ENCODE peak calls at places on chromosomes 2 and 18, in five cellular contexts. K is H7, D is T-helper 9 cell, B is KBM-7, V is AML-193. C is an unnamed sample.

GRCh38 chr2:129619471-129619870 is 360.0 kb upstream of the RAB6C start:
- DNase-seq in D (no peak), K (peak; percentile 29), V (no peak), B (no peak), C (no peak)

GRCh38 chr2:202932425-202933138 is 20.5 kb downstream of the CARF start:
- DNase-seq in D (no peak), V (no peak), B (no peak), K (no peak), C (no peak)

GRCh38 chr2:24986397-24986796 is 14.6 kb upstream of the DNAJC27 start:
- DNase-seq in V (no peak), B (no peak), K (no peak), D (no peak), C (no peak)

GRCh38 chr2:189407161-189407943 is 33.9 kb upstream of the WDR75 start:
- DNase-seq in V (no peak), D (no peak), B (no peak), K (peak; percentile 5), C (no peak)

GRCh38 chr2:16664052-16664731 is 1.4 kb downstream of the CYRIA start:
- DNase-seq in K (peak; percentile 38), D (no peak), V (peak; percentile 88), B (peak; percentile 87), C (no peak)

GRCh38 chr18:36179562-36180334 is 7.5 kb upstream of the MOCOS start:
- DNase-seq in D (no peak), B (peak; percentile 86), V (peak; percentile 68), K (no peak), C (no peak)

GRCh38 chr2:3595985-3596384 is 1.1 kb downstream of the COLEC11 start:
- DNase-seq in K (no peak), D (no peak), B (no peak), V (no peak), C (no peak)

GRCh38 chr2:179428659-179429058 is 164.0 kb upstream of the SESTD1 start:
- DNase-seq in D (no peak), V (no peak), B (no peak), K (no peak), C (no peak)

GRCh38 chr2:54047076-54047475 is 68.3 kb upstream of the ACYP2 start:
- DNase-seq in B (no peak), D (no peak), K (no peak), V (no peak), C (no peak)

GRCh38 chr18:35490894-35491688 is 6.7 kb downstream of the INO80C start:
- DNase-seq in B (no peak), K (peak; percentile 19), D (no peak), V (no peak), C (no peak)

GRCh38 chr18:31484461-31484860 is 13.5 kb upstream of the DSG2 start:
- DNase-seq in K (no peak), D (no peak), V (no peak), B (no peak), C (no peak)

GRCh38 chr2:209495855-209496585 is 72.2 kb downstream of the MAP2 start:
- DNase-seq in D (no peak), B (no peak), V (no peak), K (no peak), C (no peak)

GRCh38 chr2:232539298-232540231 is at the start of gene CHRNG:
- DNase-seq in D (no peak), B (no peak), V (no peak), K (peak; percentile 75), C (no peak)

GRCh38 chr18:12034241-12035100 is 53.2 kb downstream of the IMPA2 start:
- DNase-seq in D (no peak), B (peak; percentile 40), K (no peak), V (no peak), C (no peak)

GRCh38 chr2:119008108-119008507 is 66.1 kb downstream of the MARCO start:
- DNase-seq in B (peak; percentile 28), V (peak; percentile 25), K (peak; percentile 52), D (no peak), C (no peak)

GRCh38 chr2:72612614-72613160 is 213.1 kb downstream of the EXOC6B start:
- DNase-seq in B (no peak), K (no peak), D (no peak), V (no peak), C (no peak)

GRCh38 chr18:43220691-43221090 is 56.6 kb downstream of the SYT4 start:
- DNase-seq in V (no peak), B (no peak), D (no peak), K (no peak), C (no peak)

GRCh38 chr2:240245706-240246105 is 105.2 kb upstream of the OTOS start:
- DNase-seq in K (peak; percentile 30), V (no peak), D (no peak), B (no peak), C (no peak)

GRCh38 chr2:240919161-240919781 is 13.1 kb downstream of the CROCC2 start:
- DNase-seq in B (no peak), V (no peak), D (no peak), K (peak; percentile 47), C (no peak)

GRCh38 chr2:9247786-9248185 is 41.2 kb downstream of the ASAP2 start:
- DNase-seq in K (no peak), V (no peak), B (no peak), D (no peak), C (no peak)

GRCh38 chr2:190791347-190791982 is 89.2 kb upstream of the GLS start:
- DNase-seq in K (peak; percentile 26), V (no peak), D (no peak), B (no peak), C (no peak)

C was measured in CD4-positive, alpha-beta T cell.